ENCODE peak calls at places on chromosomes 12 and 14, in four cellular contexts. I is activated T-cell treated with anti-CD3 and anti-CD28 coated beads, Interleukin-2, amount 50 U/mL, for 72 hours; L is D341Med; P is effector CD4-positive, alpha-beta T cell. W is an unnamed sample.

GRCh38 chr14:104393898-104394605 is 185.5 kb upstream of the C14orf180 start:
- DNase-seq in P (peak; percentile 62), I (peak; percentile 56), L (no peak), W (no peak)

GRCh38 chr14:67526676-67527459 is 6.2 kb upstream of the PLEKHH1 start:
- DNase-seq in P (no peak), L (peak; percentile 78), I (peak; percentile 33), W (peak; percentile 4)

GRCh38 chr12:1488908-1489381 is 105.4 kb downstream of the FBXL14 start:
- DNase-seq in P (no peak), I (peak; percentile 9), L (no peak), W (no peak)

GRCh38 chr12:18427520-18427919 is 166.2 kb downstream of the PIK3C2G start:
- DNase-seq in I (no peak), L (no peak), P (no peak), W (no peak)

GRCh38 chr12:53476769-53477209 is 22.5 kb downstream of the MAP3K12 start:
- DNase-seq in I (no peak), L (peak; percentile 70), P (no peak), W (no peak)

GRCh38 chr12:124742111-124742510 is 121.6 kb downstream of the SCARB1 start:
- DNase-seq in P (no peak), L (peak; percentile 65), I (no peak), W (no peak)

GRCh38 chr14:98458702-98459101 is 813.3 kb downstream of the BCL11B start:
- DNase-seq in I (no peak), L (no peak), P (no peak), W (no peak)

GRCh38 chr14:91231446-91231845 is 13.1 kb downstream of the GPR68 start:
- DNase-seq in P (no peak), L (no peak), I (no peak), W (no peak)

GRCh38 chr12:52975820-52976573 is 27.1 kb downstream of the KRT18 start:
- DNase-seq in I (no peak), L (no peak), P (no peak), W (no peak)

GRCh38 chr12:121062391-121063045 is 23.5 kb upstream of the OASL start:
- DNase-seq in L (no peak), P (no peak), I (no peak), W (no peak)

GRCh38 chr12:121781751-121782615 is 11.5 kb downstream of the RHOF start:
- DNase-seq in I (peak; percentile 85), L (peak; percentile 87), P (peak; percentile 48), W (no peak)

GRCh38 chr12:31119531-31120211 is 46.0 kb downstream of the DDX11 start:
- DNase-seq in L (no peak), P (no peak), I (no peak), W (no peak)

GRCh38 chr14:103923863-103924262 is 4.4 kb upstream of the TDRD9 start:
- DNase-seq in I (no peak), L (no peak), P (no peak), W (no peak)

GRCh38 chr14:90419200-90419599 is 22.4 kb downstream of the CALM1 start:
- DNase-seq in P (no peak), I (no peak), L (no peak), W (peak; percentile 89)

GRCh38 chr12:77724367-77724957 is 106.2 kb upstream of the NAV3 start:
- DNase-seq in P (no peak), I (no peak), L (peak; percentile 30), W (no peak)

GRCh38 chr12:108856428-108857157 is 790 bp downstream of the SSH1 start:
- DNase-seq in L (no peak), I (peak; percentile 68), P (peak; percentile 56), W (peak; percentile 65)

GRCh38 chr12:63151898-63152700 is 1.1 kb upstream of the AVPR1A start:
- DNase-seq in L (peak; percentile 80), P (no peak), I (peak; percentile 21), W (peak; percentile 12)

GRCh38 chr12:86710110-86710509 is 453.9 kb upstream of the MGAT4C start:
- DNase-seq in L (no peak), P (no peak), I (no peak), W (no peak)

GRCh38 chr12:127558363-127558762 is 708.6 kb upstream of the TMEM132C start:
- DNase-seq in L (no peak), P (no peak), I (no peak), W (no peak)

GRCh38 chr14:98622208-98623051 is 649.6 kb downstream of the BCL11B start:
- DNase-seq in L (no peak), I (no peak), P (no peak), W (no peak)

GRCh38 chr12:111446044-111446581 is 40.4 kb downstream of the SH2B3 start:
- DNase-seq in P (no peak), L (no peak), I (no peak), W (peak; percentile 36)

GRCh38 chr14:68610251-68610793 is 182.5 kb downstream of the ZFP36L1 start:
- DNase-seq in I (no peak), P (no peak), L (no peak), W (no peak)

GRCh38 chr12:60172696-60173095 is 576.9 kb downstream of the SLC16A7 start:
- DNase-seq in L (no peak), I (no peak), P (no peak), W (no peak)

GRCh38 chr14:78972440-78972839 is 802.3 kb downstream of the NRXN3 start:
- DNase-seq in I (no peak), L (no peak), P (no peak), W (no peak)

GRCh38 chr14:50333010-50333409 is 20.9 kb downstream of the DMAC2L start:
- DNase-seq in L (no peak), I (no peak), P (no peak), W (peak; percentile 22)

GRCh38 chr14:64683264-64683663 is 21.0 kb upstream of the PLEKHG3 start:
- DNase-seq in I (no peak), P (no peak), L (no peak), W (no peak)

GRCh38 chr12:95942106-95942531 is 295 bp downstream of the CCDC38 start:
- DNase-seq in L (no peak), P (no peak), I (no peak), W (no peak)

GRCh38 chr14:45085004-45085403 is 1.1 kb downstream of the PRPF39 start:
- DNase-seq in P (no peak), L (no peak), I (no peak), W (no peak)

GRCh38 chr12:111085100-111085499 is 164.7 kb upstream of the MYL2 start:
- DNase-seq in I (no peak), P (no peak), L (no peak), W (no peak)

GRCh38 chr14:64704743-64705405 is 650 bp downstream of the PLEKHG3 start:
- DNase-seq in P (no peak), L (peak; percentile 64), I (no peak), W (no peak)

GRCh38 chr12:79618848-79619404 is 71.8 kb downstream of the PAWR start:
- DNase-seq in L (no peak), P (no peak), I (no peak), W (peak; percentile 65)

GRCh38 chr12:12716151-12716844 is 870 bp upstream of the CDKN1B start:
- DNase-seq in P (no peak), I (no peak), L (no peak), W (no peak)

GRCh38 chr12:32155911-32156585 is 49.4 kb downstream of the BICD1 start:
- DNase-seq in P (no peak), L (peak; percentile 58), I (no peak), W (no peak)

GRCh38 chr12:129719426-129719825 is 184.4 kb downstream of the TMEM132D start:
- DNase-seq in I (no peak), L (no peak), P (no peak), W (peak; percentile 11)

GRCh38 chr12:89098390-89099102 is 253.8 kb downstream of the DUSP6 start:
- DNase-seq in P (no peak), I (no peak), L (no peak), W (no peak)

GRCh38 chr12:46956451-46957035 is 122.9 kb upstream of the PCED1B start:
- DNase-seq in P (no peak), L (no peak), I (no peak), W (no peak)

GRCh38 chr14:35480119-35480769 is 53.7 kb upstream of the INSM2 start:
- DNase-seq in L (no peak), P (no peak), I (no peak), W (no peak)

GRCh38 chr14:96662116-96662901 is 134.9 kb upstream of the VRK1 start:
- DNase-seq in L (peak; percentile 38), P (no peak), I (no peak), W (no peak)

GRCh38 chr12:106645074-106645421 is 62.2 kb downstream of the RFX4 start:
- DNase-seq in P (no peak), L (no peak), I (no peak), W (no peak)

W was measured in RCC 7860.